ENCODE peak calls at places on chromosomes 13 and 19, in five cellular contexts. Q, X, M, U and N are unnamed samples.

GRCh38 chr19:41339936-41340335 is 13.8 kb downstream of the TGFB1 start:
- DNase-seq in Q (no peak), X (peak), M (no peak), U (no peak), N (no peak)

GRCh38 chr13:110485604-110486003 is 75.9 kb downstream of the RAB20 start:
- DNase-seq in Q (no peak), X (no peak), M (no peak), U (no peak), N (no peak)

GRCh38 chr19:55585658-55586339 is 5.2 kb upstream of the ZNF579 start:
- DNase-seq in Q (no peak), X (peak), M (peak), U (peak), N (peak)

GRCh38 chr19:43524922-43525835 is 1.8 kb downstream of the ETHE1 start:
- DNase-seq in Q (peak), X (peak), M (peak), U (peak), N (no peak)

GRCh38 chr19:38196245-38196837 is 27.7 kb downstream of the DPF1 start:
- DNase-seq in Q (no peak), X (no peak), M (no peak), U (no peak), N (no peak)

GRCh38 chr19:3094638-3095374 is 644 bp downstream of the GNA11 start:
- DNase-seq in Q (peak), X (peak), M (peak), U (peak), N (no peak)

GRCh38 chr19:9827325-9828238 is at the start of gene UBL5:
- DNase-seq in Q (peak), X (peak), M (peak), U (peak), N (peak)

GRCh38 chr19:29662604-29663404 is 2.5 kb upstream of the PLEKHF1 start:
- DNase-seq in Q (no peak), X (peak), M (no peak), U (peak), N (no peak)

GRCh38 chr13:75139291-75139690 is 342.7 kb downstream of the TBC1D4 start:
- DNase-seq in Q (no peak), X (peak), M (no peak), U (no peak), N (no peak)

GRCh38 chr13:46896346-46897138 is at the start of gene HTR2A:
- DNase-seq in Q (no peak), X (peak), M (no peak), U (peak), N (no peak)

GRCh38 chr19:8910775-8911414 is 78.7 kb downstream of the MBD3L1 start:
- DNase-seq in Q (no peak), X (no peak), M (no peak), U (no peak), N (no peak)

GRCh38 chr13:61253105-61253877 is 162.4 kb downstream of the PCDH20 start:
- DNase-seq in Q (no peak), X (no peak), M (no peak), U (no peak), N (no peak)

GRCh38 chr19:5477451-5478215 is 22.4 kb downstream of the ZNRF4 start:
- DNase-seq in Q (no peak), X (no peak), M (no peak), U (no peak), N (no peak)

GRCh38 chr19:42301646-42302204 is at the start of gene PRR19:
- DNase-seq in Q (peak), X (no peak), M (no peak), U (no peak), N (no peak)

GRCh38 chr13:111177803-111178389 is 62.8 kb downstream of the ARHGEF7 start:
- DNase-seq in Q (no peak), X (peak), M (no peak), U (peak), N (no peak)

GRCh38 chr13:62194371-62194770 is 778.7 kb upstream of the PCDH20 start:
- DNase-seq in Q (no peak), X (no peak), M (no peak), U (no peak), N (no peak)

GRCh38 chr13:69720278-69720983 is 387.2 kb upstream of the ATXN8OS start:
- DNase-seq in Q (no peak), X (no peak), M (no peak), U (no peak), N (no peak)

GRCh38 chr19:48292798-48293197 is 22.9 kb downstream of the ZNF114 start:
- DNase-seq in Q (no peak), X (peak), M (no peak), U (peak), N (no peak)

GRCh38 chr19:50695251-50696064 is 24.1 kb downstream of the SHANK1 start:
- DNase-seq in Q (no peak), X (no peak), M (no peak), U (no peak), N (peak)

GRCh38 chr19:940591-941291 is 14.9 kb downstream of the ARID3A start:
- DNase-seq in Q (peak), X (no peak), M (peak), U (peak), N (peak)

GRCh38 chr19:55158848-55159793 is 1.6 kb upstream of the TNNI3 start:
- DNase-seq in Q (no peak), X (no peak), M (no peak), U (peak), N (no peak)

GRCh38 chr19:5961969-5962945 is 15.7 kb downstream of the RANBP3 start:
- DNase-seq in Q (no peak), X (peak), M (peak), U (no peak), N (peak)

GRCh38 chr19:17762505-17763229 is 11.4 kb downstream of the FCHO1 start:
- DNase-seq in Q (no peak), X (peak), M (no peak), U (peak), N (peak)

GRCh38 chr13:20148501-20149183 is 12.2 kb downstream of the GJA3 start:
- DNase-seq in Q (no peak), X (no peak), M (no peak), U (no peak), N (no peak)

GRCh38 chr13:41900918-41901317 is 60.0 kb downstream of the VWA8 start:
- DNase-seq in Q (no peak), X (no peak), M (no peak), U (peak), N (no peak)

GRCh38 chr13:36536546-36536945 is 104.3 kb downstream of the CCNA1 start:
- DNase-seq in Q (no peak), X (no peak), M (no peak), U (no peak), N (no peak)

GRCh38 chr19:10113964-10114650 is 2.6 kb downstream of the P2RY11 start:
- DNase-seq in Q (no peak), X (no peak), M (no peak), U (no peak), N (no peak)

GRCh38 chr13:66296875-66297274 is 933.3 kb downstream of the PCDH9 start:
- DNase-seq in Q (no peak), X (no peak), M (no peak), U (no peak), N (no peak)

GRCh38 chr13:31012285-31013024 is 80.0 kb downstream of the TEX26 start:
- DNase-seq in Q (no peak), X (peak), M (no peak), U (peak), N (no peak)

GRCh38 chr13:56424246-56424645 is 716.5 kb upstream of the PRR20A start:
- DNase-seq in Q (no peak), X (no peak), M (no peak), U (no peak), N (no peak)

GRCh38 chr13:59452189-59452588 is 711.5 kb downstream of the DIAPH3 start:
- DNase-seq in Q (no peak), X (no peak), M (no peak), U (no peak), N (no peak)

GRCh38 chr19:12875086-12875485 is 6.2 kb downstream of the DNASE2 start:
- DNase-seq in Q (no peak), X (no peak), M (no peak), U (no peak), N (no peak)

GRCh38 chr13:41458187-41458938 is 1.0 kb downstream of the RGCC start:
- DNase-seq in Q (peak), X (no peak), M (peak), U (no peak), N (no peak)

DNA sequence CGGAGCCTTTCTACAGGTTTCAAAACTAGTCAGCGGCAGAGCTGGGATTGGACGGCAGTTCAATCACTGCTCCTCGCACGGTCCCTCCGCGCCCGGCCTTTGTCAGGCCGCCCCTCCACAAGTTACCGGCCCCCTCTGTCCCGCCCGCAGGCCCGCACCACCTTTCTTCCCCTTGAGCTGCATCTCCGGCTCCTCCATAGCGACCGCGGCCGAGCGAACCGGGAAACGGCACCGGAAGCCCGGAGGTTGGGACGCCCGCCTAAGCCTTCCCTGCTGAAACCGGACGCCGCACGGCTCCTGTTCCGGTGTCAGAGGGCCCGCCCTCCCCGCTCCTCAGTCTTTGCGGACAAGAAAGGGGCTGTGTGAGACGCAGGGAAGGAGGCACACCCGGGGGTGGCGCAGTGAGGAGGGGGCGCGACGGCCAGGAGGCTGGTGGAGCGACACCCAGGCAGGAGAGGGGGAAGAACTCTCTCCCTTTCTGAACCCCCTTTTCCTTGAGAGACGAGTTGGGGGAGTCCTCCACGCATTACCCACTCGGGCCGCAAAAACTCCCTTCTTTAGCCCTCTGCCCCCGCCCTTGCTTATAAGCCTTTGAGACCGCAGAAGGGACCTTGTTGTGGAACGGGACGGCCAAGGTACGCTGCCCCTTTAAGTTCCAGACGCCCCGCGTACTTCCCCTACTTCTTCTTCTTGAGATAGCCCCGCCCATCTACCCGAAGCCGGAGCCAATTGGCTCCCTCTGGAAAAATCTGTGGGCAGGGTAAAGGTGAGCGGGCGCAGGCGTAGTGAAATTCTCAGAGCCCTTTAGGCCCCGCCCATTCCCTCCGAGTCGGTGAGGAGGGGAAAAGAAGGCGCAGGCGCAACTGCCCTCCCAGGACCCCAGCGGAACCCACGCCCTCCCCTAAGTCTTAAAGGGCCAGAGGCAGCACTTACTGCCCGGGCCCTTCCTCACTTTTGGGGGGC is at the start of the genes BORCS8 and RFXANK:
- DNase-seq in Q (peak), X (peak), M (peak), U (peak), N (peak)
- H3K4me3 ChIP-seq in Q (peak), X (peak), M (peak), U (peak), N (peak)

DNA sequence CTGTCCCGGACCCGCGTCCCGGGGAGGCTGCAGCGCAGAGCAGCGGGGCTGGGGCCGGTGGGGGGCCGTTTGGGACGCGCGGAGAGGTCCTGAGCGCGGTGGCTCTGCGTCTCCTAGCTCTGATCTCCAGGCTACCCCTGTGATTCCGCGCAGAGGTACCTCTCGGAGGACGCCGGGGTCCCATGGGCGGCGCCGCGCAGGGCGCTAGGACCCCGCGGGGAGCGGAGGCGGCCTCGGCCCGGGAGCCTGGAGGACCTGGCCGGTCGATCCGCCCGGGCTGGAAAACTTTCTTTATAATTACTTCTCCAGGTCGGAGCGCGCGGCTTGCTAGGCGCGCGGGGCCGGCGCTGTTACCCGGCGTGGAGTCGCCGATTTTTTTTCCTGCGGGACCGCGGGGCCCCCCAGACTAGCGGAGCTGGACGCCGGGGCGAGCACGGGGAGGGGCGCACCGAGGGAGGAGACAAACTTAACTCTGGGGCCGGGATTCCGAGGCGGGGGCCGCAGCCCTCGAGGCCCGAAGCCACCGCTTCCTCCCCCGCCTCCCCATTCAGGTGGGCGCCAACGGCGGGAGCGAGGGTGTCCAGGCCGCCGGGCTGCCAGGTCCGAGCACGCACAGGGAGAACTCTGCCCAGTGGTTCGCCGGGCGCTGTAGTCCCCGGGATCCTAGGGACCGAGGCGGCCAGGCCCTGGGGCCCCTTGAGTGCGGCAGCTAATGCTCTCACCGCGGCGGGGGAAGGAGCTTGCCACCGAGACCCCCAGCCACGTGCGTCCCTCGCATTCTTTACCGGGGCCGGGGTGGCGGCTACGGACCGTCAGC is 848 bp upstream of the CEBPA start:
- DNase-seq in Q (no peak), X (peak), M (no peak), U (peak), N (no peak)
- H3K4me3 ChIP-seq in Q (peak), X (peak), M (peak), U (peak), N (peak)

DNA sequence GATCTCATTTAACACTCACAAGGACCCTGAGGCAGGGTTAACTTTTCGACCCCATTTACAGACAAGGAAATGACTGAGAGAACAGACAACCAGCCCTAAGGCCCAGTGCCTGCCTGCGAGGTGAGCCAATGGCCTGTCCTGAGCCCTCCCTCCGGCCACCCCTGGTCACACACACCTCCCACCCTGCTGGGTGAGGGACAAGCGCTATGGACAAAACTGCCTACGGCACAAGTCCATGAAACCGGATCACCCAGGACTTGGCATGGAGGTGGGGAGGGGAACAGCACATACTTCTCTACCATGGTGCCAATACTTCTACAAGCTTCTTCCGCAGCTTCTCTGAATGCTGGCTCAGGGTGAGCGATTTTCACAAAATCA is 7.8 kb downstream of the MIPEP start:
- DNase-seq in Q (no peak), X (no peak), M (no peak), U (no peak), N (no peak)
- H3K4me3 ChIP-seq in Q (no peak), X (no peak), M (no peak), U (no peak), N (no peak)

GRCh38 chr19:39475748-39476147 is 4.9 kb upstream of the TIMM50 start:
- DNase-seq in Q (no peak), X (no peak), M (no peak), U (no peak), N (no peak)
- H3K4me3 ChIP-seq in Q (no peak), X (no peak), M (no peak), U (no peak), N (no peak)

GRCh38 chr19:16540948-16541347 is 1.3 kb downstream of the CHERP start:
- DNase-seq in Q (no peak), X (no peak), M (no peak), U (no peak), N (no peak)

GRCh38 chr19:16542045-16542893 is at the start of gene CHERP:
- DNase-seq in Q (peak), X (peak), M (peak), U (peak), N (peak)

GRCh38 chr19:16544468-16545231 is 2.4 kb upstream of the CHERP start:
- DNase-seq in Q (no peak), X (no peak), M (peak), U (no peak), N (no peak)

GRCh38 chr19:16541526-16542044 is 652 bp downstream of the CHERP start:
- DNase-seq in Q (no peak), X (peak), M (no peak), U (peak), N (no peak)

GRCh38 chr19:16542894-16543498 is 759 bp upstream of the CHERP start:
- DNase-seq in Q (no peak), X (peak), M (no peak), U (peak), N (no peak)
- H3K4me3 ChIP-seq in Q (peak), X (peak), M (peak), U (peak), N (peak)

DNA sequence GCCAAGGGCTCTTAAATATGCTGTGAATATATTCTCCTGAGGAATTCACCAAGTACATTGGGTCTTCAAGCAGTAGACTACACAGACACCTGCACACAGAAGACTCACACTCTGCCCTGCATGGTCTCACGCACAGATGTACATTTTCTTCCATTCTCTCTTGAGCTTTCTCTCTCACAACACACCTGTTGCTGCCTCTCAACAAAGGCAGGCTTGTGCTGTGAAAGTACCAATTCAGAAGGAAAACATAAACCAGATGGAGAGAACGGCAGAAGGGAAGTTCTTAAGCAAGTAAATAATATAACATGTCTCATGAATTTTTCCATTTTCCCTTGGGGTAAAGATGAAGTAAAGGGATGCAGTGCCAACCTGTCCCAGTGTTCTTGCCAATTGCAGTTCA is 174.6 kb downstream of the DLEU7 start:
- DNase-seq in Q (no peak), X (no peak), M (no peak), U (no peak), N (no peak)
- H3K4me3 ChIP-seq in Q (no peak), X (no peak), M (no peak), U (no peak), N (no peak)

GRCh38 chr13:27921961-27922910 is 2.4 kb downstream of the PDX1 start:
- DNase-seq in Q (no peak), X (no peak), M (no peak), U (no peak), N (no peak)

GRCh38 chr13:27920677-27921420 is 1.0 kb downstream of the PDX1 start:
- DNase-seq in Q (no peak), X (peak), M (no peak), U (peak), N (no peak)

GRCh38 chr13:27919934-27920676 is at the start of gene PDX1:
- DNase-seq in Q (no peak), X (peak), M (no peak), U (no peak), N (no peak)

GRCh38 chr13:27922974-27923612 is 3.3 kb downstream of the PDX1 start:
- DNase-seq in Q (no peak), X (no peak), M (no peak), U (no peak), N (no peak)

DNA sequence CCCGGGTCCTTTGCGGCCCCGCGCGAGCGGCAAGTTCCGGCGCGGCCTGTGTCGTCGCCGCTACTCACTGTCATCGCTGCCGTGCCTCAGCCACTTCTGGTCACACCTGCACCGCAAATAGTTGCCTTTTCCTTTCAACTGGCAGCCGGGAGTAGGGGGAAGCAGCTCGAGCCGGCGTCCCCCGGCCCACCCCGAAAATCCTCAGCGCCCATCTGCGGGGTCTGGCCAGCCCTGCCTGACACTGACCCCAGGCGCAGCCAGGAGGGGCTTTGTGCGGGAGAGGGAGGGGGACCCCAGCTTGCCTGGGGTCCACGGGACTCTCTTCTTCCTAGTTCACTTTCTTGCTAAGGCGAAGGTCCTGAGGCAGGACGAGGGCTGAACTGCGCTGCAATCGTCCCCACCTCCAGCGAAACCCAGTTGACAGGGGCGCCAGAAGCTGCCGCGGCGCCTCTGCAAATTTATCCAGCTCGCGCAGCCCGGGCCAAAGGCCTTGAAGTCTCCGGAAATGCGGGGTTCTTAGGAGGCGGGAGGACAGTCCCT is 1.7 kb downstream of the PDX1 start:
- DNase-seq in Q (no peak), X (no peak), M (no peak), U (no peak), N (no peak)
- H3K4me3 ChIP-seq in Q (peak), X (peak), M (peak), U (no peak), N (peak)

DNA sequence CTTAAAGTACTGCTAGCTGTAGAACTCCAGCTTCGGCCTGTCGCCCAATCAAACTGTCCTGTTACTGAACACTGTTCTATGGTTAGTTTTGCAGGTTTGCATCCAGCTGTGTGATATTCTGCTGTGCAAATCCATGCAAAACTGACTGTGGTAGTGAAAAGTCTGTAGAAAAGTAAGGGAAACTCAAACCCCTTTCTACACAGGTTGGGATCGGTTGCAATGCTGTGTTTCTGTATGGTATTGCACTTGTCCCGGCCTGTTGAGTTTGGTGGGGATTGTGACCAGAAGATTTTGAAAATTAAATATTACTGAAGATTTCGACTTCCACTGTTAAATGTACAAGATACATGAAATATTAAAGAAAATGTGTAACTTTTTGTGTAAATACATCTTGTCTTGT is 3.6 kb downstream of the MIR17HG start:
- DNase-seq in Q (no peak), X (no peak), M (no peak), U (no peak), N (no peak)
- H3K4me3 ChIP-seq in Q (no peak), X (no peak), M (no peak), U (no peak), N (no peak)